ENCODE peak calls at places on chromosomes 6 and 20, in eight cellular contexts. B is cardiac muscle cell, E is ovary, Q is astrocyte of the spinal cord, V is esophagus squamous epithelium, O is K562, Z is NB4, M is pancreas. G is an unnamed sample.

GRCh38 chr6:154984146-154984545 is 11.0 kb upstream of the TIAM2 start:
- DNase-seq in Z (no peak), E (no peak), O (no peak), B (no peak), Q (peak; percentile 27), V (no peak), M (no peak), G (peak; percentile 25)

GRCh38 chr20:34634392-34634791 is 42.5 kb downstream of the PIGU start:
- DNase-seq in O (no peak), B (no peak), E (no peak), Z (no peak), V (no peak), M (no peak), Q (no peak), G (no peak)

GRCh38 chr20:6708010-6708409 is 59.5 kb upstream of the BMP2 start:
- DNase-seq in E (peak; percentile 23), O (no peak), M (peak; percentile 61), Z (no peak), B (peak; percentile 68), Q (peak; percentile 84), V (no peak), G (peak; percentile 53)

GRCh38 chr20:53434662-53435061 is 159.0 kb downstream of the ZNF217 start:
- DNase-seq in E (no peak), V (no peak), M (no peak), B (no peak), Z (no peak), Q (no peak), O (no peak), G (no peak)

GRCh38 chr6:96075826-96076225 is 60.1 kb downstream of the FUT9 start:
- DNase-seq in V (no peak), M (no peak), Z (no peak), E (no peak), Q (peak; percentile 12), O (no peak), B (no peak), G (no peak)

GRCh38 chr6:32177182-32177787 is 920 bp upstream of the RNF5 start:
- DNase-seq in E (no peak), M (no peak), B (no peak), V (no peak), Q (no peak), O (peak; percentile 52), Z (peak; percentile 69), G (no peak)

GRCh38 chr6:140828833-140829232 is 1303.9 kb upstream of the GJE1 start:
- DNase-seq in Z (no peak), V (no peak), M (no peak), B (no peak), E (no peak), Q (no peak), O (no peak), G (peak; percentile 49)

GRCh38 chr20:35166242-35166830 is 5.5 kb upstream of the PROCR start:
- DNase-seq in V (no peak), Q (no peak), M (no peak), B (peak; percentile 71), E (no peak), Z (peak; percentile 33), O (no peak), G (no peak)

GRCh38 chr6:31952140-31952805 is 6.4 kb downstream of the CFB start:
- DNase-seq in Q (peak; percentile 61), O (peak; percentile 78), Z (peak; percentile 62), E (peak; percentile 68), M (peak; percentile 64), V (no peak), B (peak; percentile 79), G (peak; percentile 74)

GRCh38 chr6:156430361-156430760 is 346.8 kb upstream of the ARID1B start:
- DNase-seq in E (no peak), Q (no peak), O (no peak), M (no peak), B (no peak), V (no peak), Z (no peak), G (no peak)

GRCh38 chr6:157428418-157429202 is 47.6 kb downstream of the ZDHHC14 start:
- DNase-seq in M (no peak), Z (no peak), Q (no peak), B (no peak), O (peak; percentile 45), V (no peak), E (no peak), G (peak; percentile 15)

GRCh38 chr6:149043476-149044130 is 273.9 kb upstream of the TAB2 start:
- DNase-seq in E (no peak), B (no peak), Z (peak; percentile 55), M (no peak), O (peak; percentile 72), V (no peak), Q (no peak), G (peak; percentile 32)

GRCh38 chr6:45545416-45545815 is 167.7 kb upstream of the SUPT3H start:
- DNase-seq in Q (no peak), O (no peak), Z (no peak), V (no peak), M (no peak), B (no peak), E (no peak), G (no peak)

GRCh38 chr6:34792605-34793500 is 970 bp downstream of the BLTP3A start:
- DNase-seq in Z (peak; percentile 87), O (no peak), B (peak; percentile 75), E (no peak), V (no peak), M (no peak), Q (peak; percentile 32), G (peak; percentile 74)

GRCh38 chr20:50012282-50013263 is 29.8 kb downstream of the SNAI1 start:
- DNase-seq in Q (no peak), O (peak; percentile 88), Z (no peak), B (no peak), V (no peak), M (no peak), E (no peak), G (no peak)

GRCh38 chr6:20699402-20699801 is 165.1 kb downstream of the CDKAL1 start:
- DNase-seq in O (no peak), M (no peak), V (no peak), B (no peak), E (no peak), Q (no peak), Z (no peak), G (no peak)

GRCh38 chr20:58538752-58539151 is 23.6 kb upstream of the APCDD1L start:
- DNase-seq in E (no peak), M (no peak), Q (peak; percentile 39), B (no peak), V (no peak), O (no peak), Z (peak; percentile 24), G (peak; percentile 55)

GRCh38 chr6:71038966-71039365 is 82.1 kb upstream of the B3GAT2 start:
- DNase-seq in V (no peak), O (no peak), Q (no peak), Z (no peak), B (peak; percentile 32), E (no peak), M (no peak), G (peak; percentile 22)

GRCh38 chr6:150587637-150588036 is 12.0 kb upstream of the PLEKHG1 start:
- DNase-seq in E (no peak), O (no peak), V (no peak), B (no peak), M (no peak), Z (no peak), Q (no peak), G (no peak)

GRCh38 chr6:162543221-162543620 is 184.3 kb downstream of the PRKN start:
- DNase-seq in B (no peak), V (no peak), Q (no peak), M (no peak), Z (no peak), O (no peak), E (no peak), G (no peak)

GRCh38 chr20:58228484-58229197 is at the start of gene ANKRD60:
- DNase-seq in O (peak; percentile 77), M (no peak), B (peak; percentile 71), Q (peak; percentile 68), V (no peak), E (peak; percentile 69), Z (peak; percentile 62), G (peak; percentile 67)

GRCh38 chr6:45922728-45923351 is 92.8 kb downstream of the CLIC5 start:
- DNase-seq in M (peak; percentile 28), B (peak; percentile 89), Q (peak; percentile 80), Z (peak; percentile 80), V (no peak), E (peak; percentile 65), O (peak; percentile 46), G (peak; percentile 87)

GRCh38 chr6:44298055-44298803 is 14.9 kb downstream of the AARS2 start:
- DNase-seq in Q (no peak), B (no peak), V (no peak), Z (peak; percentile 38), M (no peak), O (no peak), E (no peak), G (no peak)
- H3K4me3 ChIP-seq in Q (no peak overlapping the region), B (peak overlapping the region; percentile 73), V (peak overlapping the region; percentile 67), Z (no peak overlapping the region), M (no peak overlapping the region), O (peak overlapping the region; percentile 36), E (no peak overlapping the region), G (no peak overlapping the region)

GRCh38 chr6:131948692-131949614 is 2.2 kb downstream of the CCN2 start:
- DNase-seq in M (no peak), Q (peak; percentile 84), B (peak; percentile 80), Z (no peak), O (no peak), V (no peak), E (peak; percentile 26), G (peak; percentile 75)
- TF ChIP-seq CTCF in M (no peak), Q (no peak), B (no peak), Z (no peak), O (no peak), V (no peak), E (no peak), G (no peak)

DNA sequence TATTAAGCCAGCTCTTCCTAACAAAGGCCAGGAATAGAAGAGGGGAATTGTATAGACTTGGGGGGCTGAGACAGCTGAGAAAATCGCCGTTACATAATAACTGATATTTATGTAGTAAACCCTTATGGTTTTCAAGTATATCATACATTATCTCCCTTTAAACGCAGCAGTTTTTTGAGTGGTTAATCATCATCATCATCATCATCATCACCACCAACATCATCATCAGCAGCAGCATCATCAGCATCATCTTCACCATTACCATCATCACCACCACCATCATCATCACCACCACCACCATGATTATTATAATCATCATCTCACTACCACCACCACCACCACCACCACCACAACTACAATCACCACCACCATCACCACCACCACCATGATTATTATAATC is 9.1 kb downstream of the RIPOR2 start:
- DNase-seq in B (no peak), Z (no peak), M (no peak), O (no peak), E (no peak), V (no peak), Q (no peak), G (no peak)
- H3K4me3 ChIP-seq in B (no peak overlapping the region), Z (no peak overlapping the region), M (no peak overlapping the region), O (no peak overlapping the region), E (no peak overlapping the region), V (no peak overlapping the region), Q (no peak overlapping the region), G (no peak overlapping the region)

GRCh38 chr6:10184408-10185187 is 230.3 kb downstream of the TFAP2A start:
- DNase-seq in Z (peak; percentile 41), E (no peak), M (no peak), Q (no peak), O (no peak), V (no peak), B (no peak), G (no peak)
- TF ChIP-seq CTCF in Z (no peak), E (no peak), M (no peak), Q (no peak), O (no peak), V (no peak), B (no peak), G (no peak)